ENCODE peak calls at places on chromosomes 2 and 18, in six cellular contexts. Z is brain microvascular endothelial cell; O is T-helper 17 cell; M is islet precursor cell; E is NCI-H146; X is activated naive CD4-positive, alpha-beta T cell treated with anti-CD3 and anti-CD28 coated beads, Interleukin-2, amount 10 ng/mL, durations not matched to agents 7 days and 5 days. D is an unnamed sample.
A peak's percentile ranks its signal among the peaks of the same experiment; 100 is the strongest.

GRCh38 chr18:77344777-77345507 is 95.3 kb downstream of the GALR1 start:
- DNase-seq in Z (no peak), O (no peak), M (no peak), E (no peak), X (no peak), D (no peak)

GRCh38 chr2:53018830-53019425 is 748.7 kb upstream of the CHAC2 start:
- DNase-seq in Z (no peak), O (no peak), M (no peak), E (no peak), X (no peak), D (no peak)

GRCh38 chr2:78845786-78846185 is 179.7 kb upstream of the REG3G start:
- DNase-seq in Z (no peak), O (no peak), M (no peak), E (no peak), X (no peak), D (no peak)

GRCh38 chr18:46728219-46728930 is 28.5 kb downstream of the ST8SIA5 start:
- DNase-seq in Z (no peak), O (no peak), M (no peak), E (no peak), X (no peak), D (no peak)

GRCh38 chr2:58866527-58866926 is 625.4 kb upstream of the FANCL start:
- DNase-seq in Z (no peak), O (no peak), M (no peak), E (no peak), X (no peak), D (no peak)

GRCh38 chr18:56391933-56392590 is 246.3 kb downstream of the TXNL1 start:
- DNase-seq in Z (no peak), O (no peak), M (no peak), E (no peak), X (no peak), D (no peak)

GRCh38 chr2:84855730-84856129 is 25.2 kb downstream of the TRABD2A start:
- DNase-seq in Z (no peak), O (no peak), M (peak; percentile 29), E (no peak), X (peak; percentile 67), D (peak; percentile 27)

GRCh38 chr2:39688181-39688580 is 22.5 kb downstream of the TMEM178A start:
- DNase-seq in Z (no peak), O (no peak), M (no peak), E (peak; percentile 48), X (no peak), D (no peak)

GRCh38 chr2:183063083-183063482 is 15.5 kb upstream of the DUSP19 start:
- DNase-seq in Z (peak; percentile 61), O (no peak), M (no peak), E (peak; percentile 5), X (no peak), D (no peak)

GRCh38 chr18:71849407-71849806 is 694.7 kb downstream of the CBLN2 start:
- DNase-seq in Z (no peak), O (no peak), M (no peak), E (no peak), X (no peak), D (no peak)

GRCh38 chr2:163610817-163611556 is 124.8 kb downstream of the FIGN start:
- DNase-seq in Z (no peak), O (no peak), M (no peak), E (peak; percentile 1), X (no peak), D (peak; percentile 13)

GRCh38 chr2:163210430-163210918 is 371.9 kb upstream of the KCNH7 start:
- DNase-seq in Z (peak; percentile 20), O (no peak), M (no peak), E (no peak), X (no peak), D (no peak)

GRCh38 chr2:240995041-240995960 is 3.1 kb upstream of the SNED1 start:
- DNase-seq in Z (no peak), O (no peak), M (peak; percentile 37), E (no peak), X (no peak), D (peak; percentile 18)

GRCh38 chr18:56257215-56257614 is 381.2 kb downstream of the TXNL1 start:
- DNase-seq in Z (peak; percentile 47), O (no peak), M (no peak), E (no peak), X (no peak), D (no peak)

GRCh38 chr2:195608768-195609454 is 48.1 kb upstream of the SLC39A10 start:
- DNase-seq in Z (no peak), O (no peak), M (no peak), E (no peak), X (no peak), D (no peak)

GRCh38 chr2:1707771-1708351 is 36.5 kb downstream of the PXDN start:
- DNase-seq in Z (peak; percentile 57), O (no peak), M (peak; percentile 98), E (peak; percentile 37), X (no peak), D (peak; percentile 56)

GRCh38 chr2:46001741-46002506 is 295.3 kb upstream of the EPAS1 start:
- DNase-seq in Z (no peak), O (no peak), M (no peak), E (no peak), X (no peak), D (no peak)

GRCh38 chr2:8682719-8683667 is 1.1 kb downstream of the ID2 start:
- DNase-seq in Z (no peak), O (no peak), M (no peak), E (peak; percentile 66), X (peak; percentile 60), D (peak; percentile 86)

GRCh38 chr2:10775036-10775780 is 37.4 kb downstream of the PDIA6 start:
- DNase-seq in Z (no peak), O (no peak), M (peak; percentile 53), E (no peak), X (no peak), D (no peak)

GRCh38 chr18:26549103-26549485 is 741 bp upstream of the KCTD1 start:
- DNase-seq in Z (no peak), O (no peak), M (peak; percentile 81), E (peak; percentile 16), X (peak; percentile 29), D (peak; percentile 90)

GRCh38 chr2:19109521-19109920 is 248.9 kb downstream of the OSR1 start:
- DNase-seq in Z (no peak), O (no peak), M (no peak), E (no peak), X (no peak), D (no peak)

GRCh38 chr2:119574864-119575263 is 30.6 kb downstream of the CFAP221 start:
- DNase-seq in Z (no peak), O (no peak), M (no peak), E (no peak), X (no peak), D (no peak)

GRCh38 chr2:241542278-241542605 is 16.3 kb upstream of the BOK start:
- DNase-seq in Z (no peak), O (no peak), M (no peak), E (no peak), X (no peak), D (peak; percentile 81)

GRCh38 chr2:152409691-152410597 is 75.0 kb downstream of the FMNL2 start:
- DNase-seq in Z (peak; percentile 40), O (no peak), M (no peak), E (no peak), X (no peak), D (no peak)

GRCh38 chr2:109382946-109383345 is 230.8 kb downstream of the SEPTIN10 start:
- DNase-seq in Z (peak; percentile 38), O (no peak), M (peak; percentile 45), E (no peak), X (peak; percentile 5), D (peak; percentile 59)

GRCh38 chr2:15112216-15112615 is 448.9 kb downstream of the NBAS start:
- DNase-seq in Z (no peak), O (no peak), M (no peak), E (no peak), X (no peak), D (no peak)

GRCh38 chr2:72883356-72883962 is 3.7 kb upstream of the SPR start:
- DNase-seq in Z (peak; percentile 57), O (no peak), M (no peak), E (no peak), X (peak; percentile 63), D (no peak)

GRCh38 chr2:157302492-157303099 is 23.0 kb downstream of the ERMN start:
- DNase-seq in Z (peak; percentile 43), O (no peak), M (no peak), E (peak; percentile 56), X (peak; percentile 45), D (peak; percentile 36)

GRCh38 chr2:97763176-97763845 is 49.9 kb downstream of the ZAP70 start:
- DNase-seq in Z (no peak), O (no peak), M (peak; percentile 75), E (no peak), X (no peak), D (no peak)

GRCh38 chr18:12253517-12254136 is 534 bp upstream of the CIDEA start:
- DNase-seq in Z (no peak), O (no peak), M (peak; percentile 69), E (peak; percentile 31), X (no peak), D (peak; percentile 68)

GRCh38 chr2:128039535-128039934 is 11.7 kb upstream of the SAP130 start:
- DNase-seq in Z (no peak), O (no peak), M (peak; percentile 59), E (no peak), X (no peak), D (peak; percentile 48)

GRCh38 chr2:147008481-147008880 is 836.3 kb upstream of the ACVR2A start:
- DNase-seq in Z (no peak), O (no peak), M (no peak), E (no peak), X (no peak), D (no peak)

GRCh38 chr2:100880730-100881129 is 60.8 kb downstream of the NPAS2 start:
- DNase-seq in Z (peak; percentile 72), O (no peak), M (no peak), E (no peak), X (no peak), D (no peak)

GRCh38 chr18:31946305-31947046 is 3.5 kb upstream of the TRAPPC8 start:
- DNase-seq in Z (no peak), O (no peak), M (no peak), E (no peak), X (no peak), D (no peak)

GRCh38 chr2:231926761-231927565 is 767 bp upstream of the NPPC start:
- DNase-seq in Z (no peak), O (no peak), M (peak; percentile 58), E (peak; percentile 56), X (peak; percentile 48), D (no peak)

D was measured in upper lobe of left lung.